ENCODE peak calls at places on chromosomes 3 and 15, in four cellular contexts. One of them, this sample, is unnamed.
A peak's percentile ranks its signal among the peaks of the same experiment; 100 is the strongest.

GRCh38 chr3:11932636-11933035 is 71.6 kb upstream of the SYN2 start:
- DNase-seq in SK-MEL-5: no peak
- DNase-seq in stimulated activated CD4-positive, alpha-beta T cell treated with anti-CD3 and anti-CD28 coated beads, Interleukin-12 subunit alpha, Interleukin-12 subunit beta, amount 100 ng/mL, for 48 hours: no peak
- DNase-seq in MCF 10A: no peak
- DNase-seq in this sample: no peak

GRCh38 chr15:68241088-68241935 is 11.8 kb upstream of the CLN6 start:
- DNase-seq in SK-MEL-5: no peak
- DNase-seq in stimulated activated CD4-positive, alpha-beta T cell treated with anti-CD3 and anti-CD28 coated beads, Interleukin-12 subunit alpha, Interleukin-12 subunit beta, amount 100 ng/mL, for 48 hours: no peak
- DNase-seq in MCF 10A: no peak
- DNase-seq in this sample: no peak

GRCh38 chr3:47747558-47747957 is 34.1 kb downstream of the SMARCC1 start:
- DNase-seq in SK-MEL-5: no peak
- DNase-seq in stimulated activated CD4-positive, alpha-beta T cell treated with anti-CD3 and anti-CD28 coated beads, Interleukin-12 subunit alpha, Interleukin-12 subunit beta, amount 100 ng/mL, for 48 hours: no peak
- DNase-seq in MCF 10A: no peak
- DNase-seq in this sample: no peak

GRCh38 chr3:168493412-168494205 is 397.9 kb upstream of the GOLIM4 start:
- DNase-seq in SK-MEL-5: no peak
- DNase-seq in stimulated activated CD4-positive, alpha-beta T cell treated with anti-CD3 and anti-CD28 coated beads, Interleukin-12 subunit alpha, Interleukin-12 subunit beta, amount 100 ng/mL, for 48 hours: no peak
- DNase-seq in MCF 10A: no peak
- DNase-seq in this sample: no peak

GRCh38 chr3:183824761-183825379 is 507 bp downstream of the MAP6D1 start:
- DNase-seq in SK-MEL-5: no peak
- DNase-seq in stimulated activated CD4-positive, alpha-beta T cell treated with anti-CD3 and anti-CD28 coated beads, Interleukin-12 subunit alpha, Interleukin-12 subunit beta, amount 100 ng/mL, for 48 hours: no peak
- DNase-seq in MCF 10A: no peak
- DNase-seq in this sample: no peak

GRCh38 chr15:86362556-86362955 is 282.9 kb downstream of the AGBL1 start:
- DNase-seq in SK-MEL-5: peak; percentile 2
- DNase-seq in stimulated activated CD4-positive, alpha-beta T cell treated with anti-CD3 and anti-CD28 coated beads, Interleukin-12 subunit alpha, Interleukin-12 subunit beta, amount 100 ng/mL, for 48 hours: no peak
- DNase-seq in MCF 10A: peak; percentile 86
- DNase-seq in this sample: no peak

GRCh38 chr3:71724584-71725278 is 471 bp downstream of the EIF4E3 start:
- DNase-seq in SK-MEL-5: peak; percentile 9
- DNase-seq in stimulated activated CD4-positive, alpha-beta T cell treated with anti-CD3 and anti-CD28 coated beads, Interleukin-12 subunit alpha, Interleukin-12 subunit beta, amount 100 ng/mL, for 48 hours: no peak
- DNase-seq in MCF 10A: peak; percentile 17
- DNase-seq in this sample: peak; percentile 15

GRCh38 chr3:120350431-120350941 is 1.3 kb upstream of the LRRC58 start:
- DNase-seq in SK-MEL-5: peak; percentile 61
- DNase-seq in stimulated activated CD4-positive, alpha-beta T cell treated with anti-CD3 and anti-CD28 coated beads, Interleukin-12 subunit alpha, Interleukin-12 subunit beta, amount 100 ng/mL, for 48 hours: no peak
- DNase-seq in MCF 10A: peak; percentile 69
- DNase-seq in this sample: no peak

GRCh38 chr3:152322756-152323155 is 54.0 kb downstream of the MBNL1 start:
- DNase-seq in SK-MEL-5: no peak
- DNase-seq in stimulated activated CD4-positive, alpha-beta T cell treated with anti-CD3 and anti-CD28 coated beads, Interleukin-12 subunit alpha, Interleukin-12 subunit beta, amount 100 ng/mL, for 48 hours: no peak
- DNase-seq in MCF 10A: no peak
- DNase-seq in this sample: no peak

GRCh38 chr3:123817413-123817812 is 66.7 kb downstream of the MYLK start:
- DNase-seq in SK-MEL-5: no peak
- DNase-seq in stimulated activated CD4-positive, alpha-beta T cell treated with anti-CD3 and anti-CD28 coated beads, Interleukin-12 subunit alpha, Interleukin-12 subunit beta, amount 100 ng/mL, for 48 hours: no peak
- DNase-seq in MCF 10A: no peak
- DNase-seq in this sample: no peak

GRCh38 chr3:57755368-57756021 is 614 bp upstream of the SLMAP start:
- DNase-seq in SK-MEL-5: no peak
- DNase-seq in stimulated activated CD4-positive, alpha-beta T cell treated with anti-CD3 and anti-CD28 coated beads, Interleukin-12 subunit alpha, Interleukin-12 subunit beta, amount 100 ng/mL, for 48 hours: peak; percentile 5
- DNase-seq in MCF 10A: peak; percentile 46
- DNase-seq in this sample: peak; percentile 4

GRCh38 chr3:64878372-64878771 is 190.6 kb upstream of the ADAMTS9 start:
- DNase-seq in SK-MEL-5: peak; percentile 46
- DNase-seq in stimulated activated CD4-positive, alpha-beta T cell treated with anti-CD3 and anti-CD28 coated beads, Interleukin-12 subunit alpha, Interleukin-12 subunit beta, amount 100 ng/mL, for 48 hours: no peak
- DNase-seq in MCF 10A: peak; percentile 9
- DNase-seq in this sample: no peak

GRCh38 chr15:55661431-55661830 is 73.3 kb upstream of the PYGO1 start:
- DNase-seq in SK-MEL-5: no peak
- DNase-seq in stimulated activated CD4-positive, alpha-beta T cell treated with anti-CD3 and anti-CD28 coated beads, Interleukin-12 subunit alpha, Interleukin-12 subunit beta, amount 100 ng/mL, for 48 hours: no peak
- DNase-seq in MCF 10A: no peak
- DNase-seq in this sample: no peak

GRCh38 chr15:60777558-60777957 is 298.6 kb upstream of the ICE2 start:
- DNase-seq in SK-MEL-5: no peak
- DNase-seq in stimulated activated CD4-positive, alpha-beta T cell treated with anti-CD3 and anti-CD28 coated beads, Interleukin-12 subunit alpha, Interleukin-12 subunit beta, amount 100 ng/mL, for 48 hours: no peak
- DNase-seq in MCF 10A: no peak
- DNase-seq in this sample: no peak

GRCh38 chr3:114119776-114120175 is 59.1 kb downstream of the DRD3 start:
- DNase-seq in SK-MEL-5: no peak
- DNase-seq in stimulated activated CD4-positive, alpha-beta T cell treated with anti-CD3 and anti-CD28 coated beads, Interleukin-12 subunit alpha, Interleukin-12 subunit beta, amount 100 ng/mL, for 48 hours: no peak
- DNase-seq in MCF 10A: no peak
- DNase-seq in this sample: no peak

GRCh38 chr3:71870966-71871512 is 86.1 kb upstream of the PROK2 start:
- DNase-seq in SK-MEL-5: no peak
- DNase-seq in stimulated activated CD4-positive, alpha-beta T cell treated with anti-CD3 and anti-CD28 coated beads, Interleukin-12 subunit alpha, Interleukin-12 subunit beta, amount 100 ng/mL, for 48 hours: no peak
- DNase-seq in MCF 10A: no peak
- DNase-seq in this sample: no peak

GRCh38 chr3:47428585-47429145 is 47.1 kb downstream of the SCAP start:
- DNase-seq in SK-MEL-5: no peak
- DNase-seq in stimulated activated CD4-positive, alpha-beta T cell treated with anti-CD3 and anti-CD28 coated beads, Interleukin-12 subunit alpha, Interleukin-12 subunit beta, amount 100 ng/mL, for 48 hours: no peak
- DNase-seq in MCF 10A: no peak
- DNase-seq in this sample: no peak

GRCh38 chr3:157263027-157263426 is 103.1 kb upstream of the CCNL1 start:
- DNase-seq in SK-MEL-5: no peak
- DNase-seq in stimulated activated CD4-positive, alpha-beta T cell treated with anti-CD3 and anti-CD28 coated beads, Interleukin-12 subunit alpha, Interleukin-12 subunit beta, amount 100 ng/mL, for 48 hours: no peak
- DNase-seq in MCF 10A: no peak
- DNase-seq in this sample: no peak

GRCh38 chr15:75720787-75721461 is 8.3 kb upstream of the CSPG4 start:
- DNase-seq in SK-MEL-5: peak; percentile 41
- DNase-seq in stimulated activated CD4-positive, alpha-beta T cell treated with anti-CD3 and anti-CD28 coated beads, Interleukin-12 subunit alpha, Interleukin-12 subunit beta, amount 100 ng/mL, for 48 hours: peak; percentile 46
- DNase-seq in MCF 10A: peak; percentile 87
- DNase-seq in this sample: no peak

GRCh38 chr3:123658118-123658859 is 73.4 kb upstream of the HACD2 start:
- DNase-seq in SK-MEL-5: no peak
- DNase-seq in stimulated activated CD4-positive, alpha-beta T cell treated with anti-CD3 and anti-CD28 coated beads, Interleukin-12 subunit alpha, Interleukin-12 subunit beta, amount 100 ng/mL, for 48 hours: no peak
- DNase-seq in MCF 10A: peak; percentile 26
- DNase-seq in this sample: no peak

GRCh38 chr15:81886586-81886985 is 159.2 kb downstream of the MEX3B start:
- DNase-seq in SK-MEL-5: no peak
- DNase-seq in stimulated activated CD4-positive, alpha-beta T cell treated with anti-CD3 and anti-CD28 coated beads, Interleukin-12 subunit alpha, Interleukin-12 subunit beta, amount 100 ng/mL, for 48 hours: no peak
- DNase-seq in MCF 10A: peak; percentile 71
- DNase-seq in this sample: no peak

GRCh38 chr3:13419356-13420050 is 619 bp downstream of the NUP210 start:
- DNase-seq in SK-MEL-5: no peak
- DNase-seq in stimulated activated CD4-positive, alpha-beta T cell treated with anti-CD3 and anti-CD28 coated beads, Interleukin-12 subunit alpha, Interleukin-12 subunit beta, amount 100 ng/mL, for 48 hours: no peak
- DNase-seq in MCF 10A: no peak
- DNase-seq in this sample: peak; percentile 60

GRCh38 chr15:41862515-41863116 is 24.0 kb downstream of the PLA2G4B start:
- DNase-seq in SK-MEL-5: no peak
- DNase-seq in stimulated activated CD4-positive, alpha-beta T cell treated with anti-CD3 and anti-CD28 coated beads, Interleukin-12 subunit alpha, Interleukin-12 subunit beta, amount 100 ng/mL, for 48 hours: no peak
- DNase-seq in MCF 10A: peak; percentile 11
- DNase-seq in this sample: no peak

GRCh38 chr15:75195122-75195765 is 6.4 kb upstream of the C15orf39 start:
- DNase-seq in SK-MEL-5: no peak
- DNase-seq in stimulated activated CD4-positive, alpha-beta T cell treated with anti-CD3 and anti-CD28 coated beads, Interleukin-12 subunit alpha, Interleukin-12 subunit beta, amount 100 ng/mL, for 48 hours: no peak
- DNase-seq in MCF 10A: no peak
- DNase-seq in this sample: no peak

GRCh38 chr3:44318929-44319328 is 19.6 kb upstream of the TCAIM start:
- DNase-seq in SK-MEL-5: peak; percentile 17
- DNase-seq in stimulated activated CD4-positive, alpha-beta T cell treated with anti-CD3 and anti-CD28 coated beads, Interleukin-12 subunit alpha, Interleukin-12 subunit beta, amount 100 ng/mL, for 48 hours: no peak
- DNase-seq in MCF 10A: no peak
- DNase-seq in this sample: no peak

GRCh38 chr3:94114667-94115066 is 51.8 kb downstream of the NSUN3 start:
- DNase-seq in SK-MEL-5: no peak
- DNase-seq in stimulated activated CD4-positive, alpha-beta T cell treated with anti-CD3 and anti-CD28 coated beads, Interleukin-12 subunit alpha, Interleukin-12 subunit beta, amount 100 ng/mL, for 48 hours: no peak
- DNase-seq in MCF 10A: no peak
- DNase-seq in this sample: no peak

GRCh38 chr15:65824031-65824743 is 32.1 kb upstream of the DENND4A start:
- DNase-seq in SK-MEL-5: peak; percentile 88
- DNase-seq in stimulated activated CD4-positive, alpha-beta T cell treated with anti-CD3 and anti-CD28 coated beads, Interleukin-12 subunit alpha, Interleukin-12 subunit beta, amount 100 ng/mL, for 48 hours: no peak
- DNase-seq in MCF 10A: peak; percentile 76
- DNase-seq in this sample: no peak

GRCh38 chr3:11465744-11466611 is 177.7 kb downstream of the VGLL4 start:
- DNase-seq in SK-MEL-5: peak; percentile 98
- DNase-seq in stimulated activated CD4-positive, alpha-beta T cell treated with anti-CD3 and anti-CD28 coated beads, Interleukin-12 subunit alpha, Interleukin-12 subunit beta, amount 100 ng/mL, for 48 hours: no peak
- DNase-seq in MCF 10A: peak; percentile 40
- DNase-seq in this sample: no peak

GRCh38 chr3:152039887-152040286 is 166.4 kb downstream of the SUCNR1 start:
- DNase-seq in SK-MEL-5: no peak
- DNase-seq in stimulated activated CD4-positive, alpha-beta T cell treated with anti-CD3 and anti-CD28 coated beads, Interleukin-12 subunit alpha, Interleukin-12 subunit beta, amount 100 ng/mL, for 48 hours: no peak
- DNase-seq in MCF 10A: no peak
- DNase-seq in this sample: peak; percentile 46

GRCh38 chr3:23959147-23959900 is 14.2 kb downstream of the NR1D2 start:
- DNase-seq in SK-MEL-5: no peak
- DNase-seq in stimulated activated CD4-positive, alpha-beta T cell treated with anti-CD3 and anti-CD28 coated beads, Interleukin-12 subunit alpha, Interleukin-12 subunit beta, amount 100 ng/mL, for 48 hours: no peak
- DNase-seq in MCF 10A: peak; percentile 88
- DNase-seq in this sample: no peak

GRCh38 chr3:134300520-134300919 is 49.9 kb upstream of the RYK start:
- DNase-seq in SK-MEL-5: peak; percentile 41
- DNase-seq in stimulated activated CD4-positive, alpha-beta T cell treated with anti-CD3 and anti-CD28 coated beads, Interleukin-12 subunit alpha, Interleukin-12 subunit beta, amount 100 ng/mL, for 48 hours: no peak
- DNase-seq in MCF 10A: no peak
- DNase-seq in this sample: no peak